ENCODE peak calls at places on chromosomes 4 and X, in five cellular contexts. B is HT1080; N is foreskin melanocyte; T is 8988T; W is stimulated activated CD4-positive, alpha-beta T cell treated with anti-CD3 and anti-CD28 coated beads, Interleukin-4, amount 100 ng/mL, for 48 hours. C is an unnamed sample.

GRCh38 chr4:163505374-163505773 is 10.9 kb downstream of the TMA16 start:
- DNase-seq in B (no peak), N (no peak), T (no peak), W (no peak), C (no peak)

GRCh38 chrX:41312786-41313185 is 21.2 kb upstream of the DDX3X start:
- DNase-seq in B (no peak), N (no peak), T (no peak), W (no peak), C (no peak)

GRCh38 chrX:106619797-106620196 is 8.0 kb downstream of the RADX start:
- DNase-seq in B (no peak), N (no peak), T (no peak), W (no peak), C (no peak)

GRCh38 chr4:189940178-189941004 is at the start of gene FRG1:
- DNase-seq in B (peak), N (peak), T (peak), W (peak), C (peak)

GRCh38 chrX:139738581-139738980 is 30.6 kb upstream of the MCF2 start:
- DNase-seq in B (peak), N (no peak), T (no peak), W (no peak), C (no peak)

GRCh38 chrX:29662759-29663503 is 552.4 kb upstream of the MAGEB2 start:
- DNase-seq in B (peak), N (peak), T (peak), W (no peak), C (peak)

GRCh38 chr4:6965329-6965728 is 55.7 kb downstream of the TBC1D14 start:
- DNase-seq in B (no peak), N (no peak), T (no peak), W (no peak), C (no peak)

GRCh38 chrX:143837010-143837409 is 46.9 kb upstream of the UBE2NL start:
- DNase-seq in B (no peak), N (no peak), T (no peak), W (no peak), C (no peak)

GRCh38 chr4:132958457-132959263 is 190.4 kb upstream of the PCDH10 start:
- DNase-seq in B (no peak), N (no peak), T (no peak), W (no peak), C (no peak)

GRCh38 chrX:97628807-97629596 is 745.3 kb downstream of the RPA4 start:
- DNase-seq in B (no peak), N (no peak), T (no peak), W (no peak), C (no peak)

GRCh38 chrX:1450381-1451161 is 2.1 kb downstream of the ASMTL start:
- DNase-seq in B (no peak), N (no peak), T (no peak), W (no peak), C (no peak)

GRCh38 chr4:150173420-150173819 is 95.2 kb downstream of the DCLK2 start:
- DNase-seq in B (no peak), N (no peak), T (no peak), W (no peak), C (no peak)

GRCh38 chrX:331145-331771 is 12.7 kb upstream of the GTPBP6 start:
- DNase-seq in B (no peak), N (no peak), T (no peak), W (no peak), C (no peak)

GRCh38 chrX:97397371-97397770 is 513.7 kb downstream of the RPA4 start:
- DNase-seq in B (peak), N (no peak), T (no peak), W (no peak), C (peak)

GRCh38 chr4:3468154-3468553 is 5.0 kb downstream of the DOK7 start:
- DNase-seq in B (no peak), N (no peak), T (no peak), W (no peak), C (no peak)

GRCh38 chr4:24413311-24413784 is 171.0 kb downstream of the DHX15 start:
- DNase-seq in B (no peak), N (no peak), T (no peak), W (no peak), C (no peak)

C was measured in RCC 7860.